ENCODE peak calls at places on chromosomes 4 and X, in ten cellular contexts. B, X, S, L, W, J, G, Z, U and E are unnamed samples.

GRCh38 chrX:77961063-77961462 is 8.4 kb downstream of the PGAM4 start:
- DNase-seq in W (no peak), L (no peak), G (no peak), U (no peak), J (no peak), Z (no peak), S (no peak), B (no peak), X (no peak), E (no peak)

GRCh38 chrX:134885336-134886016 is 105.3 kb upstream of the SMIM10 start:
- DNase-seq in G (no peak), W (no peak), X (no peak), B (no peak), J (no peak), Z (no peak), L (no peak), U (no peak), S (no peak), E (no peak)

GRCh38 chrX:150913511-150913910 is 15.0 kb upstream of the CD99L2 start:
- DNase-seq in U (peak; percentile 24), B (no peak), W (no peak), Z (no peak), X (no peak), S (no peak), L (peak; percentile 58), J (no peak), G (no peak), E (no peak)

GRCh38 chr4:40856836-40857362 is 107.1 kb downstream of the NSUN7 start:
- DNase-seq in G (peak; percentile 16), B (no peak), X (peak; percentile 26), J (peak; percentile 55), S (no peak), L (no peak), U (peak; percentile 66), W (peak; percentile 41), Z (peak; percentile 66), E (no peak)

GRCh38 chr4:183602444-183603102 is 56.4 kb downstream of the RWDD4 start:
- DNase-seq in J (no peak), L (no peak), U (peak; percentile 57), G (no peak), W (no peak), Z (no peak), X (no peak), S (no peak), B (no peak), E (no peak)

GRCh38 chrX:133085785-133086184 is 11.1 kb downstream of the USP26 start:
- DNase-seq in W (no peak), L (no peak), X (no peak), U (no peak), G (no peak), J (no peak), Z (no peak), S (no peak), B (no peak), E (no peak)

GRCh38 chr4:8404791-8405515 is 35.6 kb downstream of the ACOX3 start:
- DNase-seq in G (no peak), X (no peak), L (no peak), U (no peak), Z (peak; percentile 58), J (no peak), B (no peak), S (peak; percentile 30), W (no peak), E (no peak)

GRCh38 chrX:16023790-16024734 is 99.3 kb upstream of the GRPR start:
- DNase-seq in B (peak; percentile 13), S (no peak), G (no peak), W (no peak), U (no peak), X (no peak), J (peak; percentile 50), L (no peak), Z (no peak), E (no peak)

GRCh38 chrX:96464880-96465558 is 219.6 kb upstream of the DIAPH2 start:
- DNase-seq in S (no peak), U (no peak), B (no peak), L (no peak), J (no peak), G (no peak), X (no peak), W (no peak), Z (no peak), E (no peak)

GRCh38 chr4:155603360-155603891 is 63.2 kb upstream of the GUCY1A1 start:
- DNase-seq in J (no peak), L (no peak), B (no peak), W (no peak), U (no peak), Z (no peak), G (no peak), X (no peak), S (no peak), E (no peak)

GRCh38 chrX:17519349-17519748 is 144.3 kb downstream of the NHS start:
- DNase-seq in G (peak; percentile 58), U (peak; percentile 72), B (no peak), X (no peak), J (no peak), S (peak; percentile 23), L (no peak), Z (peak; percentile 39), W (peak; percentile 44), E (no peak)

GRCh38 chrX:83509246-83509801 is 1.2 kb downstream of the POU3F4 start:
- DNase-seq in G (no peak), W (no peak), J (no peak), X (no peak), S (no peak), U (no peak), L (no peak), Z (no peak), B (no peak), E (no peak)

GRCh38 chr4:190015538-190016368 is 11.3 kb downstream of the FRG2 start:
- DNase-seq in Z (no peak), X (no peak), L (no peak), S (no peak), U (no peak), G (no peak), B (no peak), J (no peak), W (no peak), E (no peak)

GRCh38 chr4:163858515-163858914 is 364.0 kb downstream of the TMA16 start:
- DNase-seq in J (no peak), L (no peak), W (no peak), U (no peak), X (no peak), G (no peak), Z (no peak), B (no peak), S (no peak), E (no peak)

GRCh38 chr4:8538703-8539567 is 41.3 kb upstream of the GPR78 start:
- DNase-seq in L (no peak), X (no peak), G (no peak), W (no peak), S (peak; percentile 48), B (peak; percentile 56), J (peak; percentile 62), U (peak; percentile 23), Z (no peak), E (no peak)

GRCh38 chrX:38857736-38858432 is 56.6 kb downstream of the MID1IP1 start:
- DNase-seq in J (no peak), X (no peak), Z (no peak), W (no peak), B (no peak), L (no peak), S (no peak), U (no peak), G (no peak), E (no peak)

GRCh38 chr4:61210186-61210939 is 10.2 kb downstream of the ADGRL3 start:
- DNase-seq in S (no peak), Z (no peak), U (no peak), G (no peak), X (no peak), L (no peak), W (no peak), B (no peak), J (no peak), E (no peak)

GRCh38 chrX:150570512-150570911 is 2.1 kb downstream of the MTM1 start:
- DNase-seq in S (no peak), Z (no peak), B (no peak), X (no peak), J (no peak), G (no peak), W (no peak), U (no peak), L (no peak), E (no peak)

GRCh38 chrX:1807301-1807731 is 192.5 kb downstream of the ASMT start:
- DNase-seq in S (no peak), W (no peak), G (no peak), J (no peak), B (peak; percentile 18), U (no peak), Z (no peak), X (no peak), L (no peak), E (no peak)
- H3K4me3 ChIP-seq in S (no peak overlapping the region), W (no peak overlapping the region), G (no peak overlapping the region), J (no peak overlapping the region), B (no peak overlapping the region), U (no peak overlapping the region), Z (no peak overlapping the region), X (no peak overlapping the region), L (no peak overlapping the region), E (no peak overlapping the region)

GRCh38 chr4:147975902-147976301 is 244.0 kb downstream of the ARHGAP10 start:
- DNase-seq in S (no peak), Z (no peak), L (peak; percentile 23), U (no peak), G (no peak), J (no peak), W (no peak), X (no peak), B (peak; percentile 54), E (no peak)
- TF ChIP-seq CTCF in S (no peak), Z (no peak), L (no peak), U (no peak), G (no peak), J (no peak), W (no peak), X (no peak), B (no peak), E (no peak)

DNA sequence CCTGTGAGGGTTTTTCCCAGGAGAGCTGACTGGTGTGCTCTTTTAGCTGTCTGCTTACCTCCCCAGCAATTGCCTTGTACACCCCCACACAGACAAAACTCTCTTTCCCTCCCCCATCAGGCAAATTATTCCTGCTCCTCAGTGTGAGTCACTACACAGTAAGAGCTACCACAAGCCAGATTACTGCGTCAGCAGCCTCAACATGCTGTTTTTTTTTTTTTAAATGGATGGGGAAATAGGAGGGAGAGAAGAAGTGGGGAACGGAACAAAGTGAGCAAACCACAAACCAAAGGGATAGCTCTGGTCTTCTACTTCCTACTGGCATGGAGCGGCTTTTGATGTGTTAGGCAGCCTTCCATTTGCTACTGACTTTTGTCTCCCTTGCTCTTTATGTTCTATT is 107.5 kb upstream of the ACSL4 start:
- DNase-seq in G (peak; percentile 17), W (peak; percentile 37), L (peak; percentile 80), J (peak; percentile 31), U (peak; percentile 95), X (no peak), S (peak; percentile 53), B (peak; percentile 86), Z (peak; percentile 19), E (peak; percentile 83)
- H3K4me3 ChIP-seq in G (no peak overlapping the region), W (no peak overlapping the region), L (no peak overlapping the region), J (no peak overlapping the region), U (no peak overlapping the region), X (no peak overlapping the region), S (no peak overlapping the region), B (no peak overlapping the region), Z (no peak overlapping the region), E (no peak overlapping the region)

GRCh38 chr4:90292438-90292837 is 165.2 kb downstream of the CCSER1 start:
- DNase-seq in B (no peak), X (no peak), G (no peak), J (no peak), Z (no peak), L (no peak), U (no peak), W (no peak), S (no peak), E (no peak)

GRCh38 chr4:90293320-90293719 is 166.1 kb downstream of the CCSER1 start:
- DNase-seq in X (no peak), J (no peak), L (no peak), Z (no peak), S (no peak), B (no peak), G (no peak), U (peak; percentile 58), W (no peak), E (no peak)
- TF ChIP-seq CTCF in X (no peak), J (peak; percentile 40), L (peak; percentile 20), Z (peak; percentile 48), S (no peak), B (peak; percentile 33), G (no peak), U (peak; percentile 11), W (peak; percentile 59), E (no peak)